ENCODE peak calls at places on chromosomes 13 and 19, in eight cellular contexts. O, J, Q, H, Z, D, M and I are unnamed samples.

GRCh38 chr19:35153701-35154534 is 617 bp upstream of the FXYD5 start:
- DNase-seq in J (no peak), Q (peak), O (no peak), M (no peak), D (peak), H (no peak), Z (peak), I (peak)

GRCh38 chr13:46866150-46866549 is 30.7 kb downstream of the HTR2A start:
- DNase-seq in H (peak), M (no peak), D (peak), Q (no peak), Z (peak), J (no peak), O (no peak), I (no peak)

GRCh38 chr19:10010247-10010691 is at the start of gene COL5A3:
- DNase-seq in J (no peak), O (peak), M (peak), Q (no peak), D (peak), Z (peak), H (no peak), I (no peak)

GRCh38 chr19:53879145-53880037 is 2.6 kb upstream of the PRKCG start:
- DNase-seq in O (peak), Z (peak), M (peak), D (peak), Q (peak), J (peak), H (peak), I (peak)

GRCh38 chr19:58374200-58374599 is 6.6 kb downstream of the ZNF837 start:
- DNase-seq in M (no peak), Z (no peak), D (no peak), J (no peak), H (no peak), O (no peak), Q (no peak), I (no peak)

GRCh38 chr19:47786566-47786965 is 8.1 kb downstream of the SELENOW start:
- DNase-seq in H (no peak), M (no peak), D (no peak), Z (no peak), J (no peak), O (no peak), Q (no peak), I (no peak)

GRCh38 chr13:42696191-42696590 is 85.2 kb upstream of the FAM216B start:
- DNase-seq in H (peak), O (no peak), M (no peak), Z (no peak), Q (no peak), J (no peak), D (no peak), I (no peak)

GRCh38 chr13:58994778-58995177 is 1169.0 kb downstream of the DIAPH3 start:
- DNase-seq in Q (no peak), Z (no peak), J (no peak), D (no peak), M (no peak), O (no peak), H (no peak), I (no peak)

GRCh38 chr19:21439372-21439771 is 42.4 kb downstream of the ZNF493 start:
- DNase-seq in M (peak), O (no peak), J (no peak), Q (no peak), Z (no peak), D (no peak), H (no peak), I (no peak)

GRCh38 chr19:29086182-29086581 is 126.8 kb downstream of the UQCRFS1 start:
- DNase-seq in H (no peak), D (no peak), Z (no peak), O (no peak), J (no peak), M (no peak), Q (no peak), I (no peak)

GRCh38 chr19:18364826-18365528 is 21.0 kb upstream of the GDF15 start:
- DNase-seq in H (peak), M (peak), Q (no peak), J (peak), D (peak), O (peak), Z (peak), I (no peak)

GRCh38 chr19:10510301-10510802 is 6.9 kb downstream of the S1PR5 start:
- DNase-seq in D (peak), H (no peak), Q (peak), Z (no peak), M (no peak), J (no peak), O (no peak), I (peak)

GRCh38 chr13:60617863-60618733 is 221.1 kb downstream of the TDRD3 start:
- DNase-seq in D (no peak), H (no peak), J (no peak), Q (no peak), Z (no peak), M (no peak), O (peak), I (no peak)

GRCh38 chr19:18814063-18814462 is 17.7 kb upstream of the UPF1 start:
- DNase-seq in M (no peak), O (peak), Q (no peak), Z (no peak), J (no peak), H (no peak), D (no peak), I (no peak)

GRCh38 chr19:51621178-51621577 is 9.0 kb downstream of the SIGLEC5 start:
- DNase-seq in H (no peak), O (no peak), Q (no peak), M (no peak), J (no peak), Z (no peak), D (peak), I (no peak)

GRCh38 chr19:38512277-38512676 is 78.8 kb downstream of the RYR1 start:
- DNase-seq in D (no peak), J (no peak), M (no peak), H (no peak), Q (no peak), Z (no peak), O (no peak), I (no peak)

GRCh38 chr13:34462843-34463242 is 479.2 kb upstream of the NBEA start:
- DNase-seq in O (no peak), Z (no peak), D (no peak), Q (no peak), J (no peak), M (no peak), H (no peak), I (no peak)

GRCh38 chr13:48278806-48279205 is 24.7 kb upstream of the RB1 start:
- DNase-seq in J (no peak), H (no peak), O (no peak), M (no peak), Q (no peak), Z (no peak), D (no peak), I (no peak)

DNA sequence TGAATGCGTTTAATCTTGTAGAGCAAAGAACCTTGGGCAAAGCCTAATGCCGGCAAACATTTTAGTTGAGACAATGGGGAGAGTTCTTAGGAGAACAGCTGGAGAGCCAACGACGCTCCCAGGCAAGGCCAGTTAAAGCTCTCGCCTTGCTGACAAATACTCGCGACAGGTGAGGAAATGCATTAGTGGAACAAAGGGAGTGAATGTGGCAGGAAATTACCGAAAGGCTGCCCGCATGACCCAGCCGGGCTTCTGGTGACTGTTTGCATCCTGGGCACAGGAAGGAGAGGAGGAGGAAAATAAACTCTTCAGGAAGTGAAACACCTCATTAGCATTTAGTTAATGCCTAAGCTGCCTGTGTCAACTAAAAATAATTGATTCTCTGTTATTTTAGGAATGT is 74.6 kb downstream of the SHISA2 start:
- DNase-seq in D (no peak), H (no peak), Q (no peak), Z (no peak), O (no peak), J (no peak), M (no peak), I (no peak)
- H3K27ac ChIP-seq in D (no peak), H (no peak), Q (no peak), Z (no peak), O (no peak), J (no peak), M (no peak), I (no peak)

GRCh38 chr13:75762967-75763366 is 126.8 kb downstream of the LMO7 start:
- DNase-seq in Z (no peak), O (no peak), M (no peak), J (no peak), H (no peak), Q (no peak), D (no peak), I (peak)

GRCh38 chr13:75759531-75759930 is 123.4 kb downstream of the LMO7 start:
- DNase-seq in H (no peak), J (no peak), Z (no peak), Q (no peak), M (no peak), D (no peak), O (no peak), I (no peak)

GRCh38 chr13:75762066-75762937 is 126.2 kb downstream of the LMO7 start:
- DNase-seq in Q (no peak), O (no peak), H (no peak), Z (no peak), J (no peak), M (no peak), D (peak), I (peak)

GRCh38 chr13:75760182-75760981 is 124.3 kb downstream of the LMO7 start:
- DNase-seq in O (peak), Q (no peak), D (peak), J (no peak), Z (peak), H (no peak), M (no peak), I (peak)

GRCh38 chr13:75761373-75761772 is 125.2 kb downstream of the LMO7 start:
- DNase-seq in J (no peak), H (no peak), Z (no peak), D (no peak), M (no peak), O (no peak), Q (no peak), I (no peak)
- H3K27ac ChIP-seq in J (peak), H (no peak), Z (peak), D (peak), M (peak), O (peak), Q (peak), I (peak)

GRCh38 chr13:19604306-19604705 is 29.2 kb upstream of the MPHOSPH8 start:
- DNase-seq in D (no peak), Z (no peak), J (no peak), H (no peak), O (no peak), M (no peak), Q (no peak), I (no peak)

GRCh38 chr13:19606152-19606551 is 27.3 kb upstream of the MPHOSPH8 start:
- DNase-seq in J (no peak), Q (no peak), D (no peak), M (no peak), Z (no peak), H (no peak), O (no peak), I (no peak)

GRCh38 chr13:19597523-19597922 is 35.9 kb upstream of the MPHOSPH8 start:
- DNase-seq in O (no peak), J (no peak), Q (no peak), M (no peak), Z (no peak), H (peak), D (no peak), I (no peak)

GRCh38 chr13:19605161-19605955 is 28.1 kb upstream of the MPHOSPH8 start:
- DNase-seq in H (no peak), Z (no peak), J (no peak), Q (no peak), M (no peak), D (no peak), O (no peak), I (no peak)

GRCh38 chr13:19601749-19602725 is 31.4 kb upstream of the MPHOSPH8 start:
- DNase-seq in Q (peak), M (no peak), J (no peak), O (peak), D (peak), Z (peak), H (no peak), I (peak)
- H3K27ac ChIP-seq in Q (no peak), M (no peak), J (no peak), O (peak), D (no peak), Z (no peak), H (peak), I (no peak)

GRCh38 chr19:6091771-6092291 is 18.5 kb downstream of the RFX2 start:
- DNase-seq in J (no peak), D (no peak), Q (no peak), H (no peak), Z (no peak), O (no peak), M (no peak), I (no peak)
- H3K27ac ChIP-seq in J (peak), D (peak), Q (no peak), H (peak), Z (no peak), O (peak), M (peak), I (no peak)

DNA sequence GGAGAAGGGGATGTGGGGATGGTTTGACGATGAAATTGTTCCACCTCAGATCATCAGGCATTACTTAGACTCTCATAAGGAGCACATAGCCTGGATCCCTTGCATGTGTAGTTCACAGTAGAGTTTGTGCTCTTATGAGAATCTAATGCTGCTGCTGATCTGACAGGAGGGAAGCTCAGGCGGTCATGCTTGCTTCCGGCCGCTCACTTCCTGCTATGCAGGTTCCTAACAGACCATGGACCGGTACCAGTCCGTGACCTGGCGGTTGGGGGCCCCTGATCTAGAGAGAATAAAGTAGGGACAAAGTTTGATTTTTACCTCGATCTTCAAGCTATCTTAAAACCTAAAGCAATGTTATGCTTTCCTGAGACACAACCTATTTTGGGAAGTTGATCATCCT is 373.8 kb upstream of the ARGLU1 start:
- DNase-seq in Q (no peak), H (no peak), J (no peak), M (no peak), Z (no peak), O (no peak), D (no peak), I (no peak)
- H3K27ac ChIP-seq in Q (no peak), H (no peak), J (no peak), M (no peak), Z (no peak), O (no peak), D (no peak), I (no peak)

GRCh38 chr19:41332468-41332867 is 21.3 kb downstream of the TGFB1 start:
- DNase-seq in Q (no peak), J (no peak), H (no peak), Z (no peak), O (no peak), M (no peak), D (no peak), I (no peak)
- H3K27ac ChIP-seq in Q (no peak), J (no peak), H (no peak), Z (no peak), O (no peak), M (no peak), D (no peak), I (peak)

GRCh38 chr13:76992548-76993001 is 694 bp downstream of the CLN5 start:
- DNase-seq in O (peak), M (peak), H (no peak), D (peak), Q (peak), Z (peak), J (no peak), I (no peak)

GRCh38 chr13:76991796-76992547 is at the start of gene CLN5:
- DNase-seq in H (peak), Q (peak), Z (peak), D (peak), M (peak), O (peak), J (peak), I (peak)

GRCh38 chr13:76993473-76993872 is 1.6 kb downstream of the CLN5 start:
- DNase-seq in Z (no peak), H (no peak), O (no peak), Q (no peak), J (no peak), D (no peak), M (no peak), I (no peak)

GRCh38 chr13:76993021-76993420 is 1.1 kb downstream of the CLN5 start:
- DNase-seq in J (no peak), M (no peak), Q (no peak), O (no peak), H (no peak), Z (no peak), D (no peak), I (no peak)

DNA sequence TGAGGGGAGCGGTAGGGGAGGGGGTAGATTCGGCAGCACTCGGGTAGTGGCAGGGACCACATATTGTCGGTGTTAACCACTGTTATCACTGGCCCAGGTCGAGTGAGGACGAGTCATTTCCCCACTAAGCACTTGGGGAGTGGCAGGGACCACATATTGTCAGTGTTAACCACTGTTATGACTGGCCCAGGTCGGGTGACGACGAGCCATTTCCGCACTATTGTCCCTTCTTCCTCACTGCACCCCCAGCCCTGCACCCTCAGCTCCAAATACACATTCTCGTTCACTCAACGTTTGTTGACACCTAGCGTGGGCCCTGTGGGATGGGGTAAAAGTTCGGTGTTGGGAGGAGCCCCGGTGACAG is 467 bp upstream of the CLN5 start:
- DNase-seq in J (no peak), M (peak), Q (peak), D (peak), H (no peak), Z (no peak), O (peak), I (peak)
- H3K27ac ChIP-seq in J (peak), M (peak), Q (peak), D (peak), H (peak), Z (peak), O (peak), I (peak)

GRCh38 chr19:3095375-3096191 is 1.4 kb downstream of the GNA11 start:
- DNase-seq in O (no peak), D (peak), H (no peak), Z (peak), Q (peak), J (no peak), M (no peak), I (peak)
- H3K27ac ChIP-seq in O (peak), D (peak), H (no peak), Z (peak), Q (no peak), J (peak), M (no peak), I (no peak)

GRCh38 chr13:44397766-44398223 is 24.2 kb downstream of the SERP2 start:
- DNase-seq in H (no peak), Q (no peak), O (no peak), J (no peak), M (no peak), Z (no peak), D (no peak), I (no peak)

GRCh38 chr13:44399045-44399444 is 25.4 kb downstream of the SERP2 start:
- DNase-seq in O (no peak), H (no peak), D (no peak), Z (no peak), M (no peak), J (no peak), Q (no peak), I (no peak)

GRCh38 chr13:44398606-44399005 is 25.0 kb downstream of the SERP2 start:
- DNase-seq in O (no peak), D (no peak), H (no peak), Q (no peak), M (no peak), J (no peak), Z (no peak), I (no peak)

GRCh38 chr13:44396295-44396962 is 22.8 kb downstream of the SERP2 start:
- DNase-seq in O (no peak), D (no peak), H (no peak), Q (no peak), J (no peak), Z (no peak), M (no peak), I (no peak)

GRCh38 chr13:44396963-44397580 is 23.4 kb downstream of the SERP2 start:
- DNase-seq in Z (no peak), D (no peak), H (no peak), Q (no peak), M (peak), J (no peak), O (no peak), I (no peak)
- H3K27ac ChIP-seq in Z (peak), D (peak), H (no peak), Q (no peak), M (no peak), J (peak), O (peak), I (no peak)